ENCODE peak calls at places on chromosomes 1 and 21, in seven cellular contexts. W is mesendoderm, R is H9, C is neuronal stem cell, O is IMR-90, U is H1, T is mesenchymal stem cell. Q is an unnamed sample.

GRCh38 chr1:234734864-234735263 is 124.9 kb upstream of the IRF2BP2 start:
- DNase-seq in W (peak; percentile 63), R (no peak), C (no peak), O (no peak), U (no peak), T (no peak), Q (no peak)

GRCh38 chr21:38460171-38460742 is 38.0 kb downstream of the ERG start:
- DNase-seq in W (no peak), R (no peak), C (no peak), O (peak; percentile 12), U (no peak), T (peak; percentile 30), Q (no peak)

GRCh38 chr1:96367791-96368190 is 353.8 kb upstream of the PTBP2 start:
- DNase-seq in W (no peak), R (no peak), C (no peak), O (peak; percentile 57), U (no peak), T (no peak), Q (no peak)

GRCh38 chr21:29648710-29649240 is 291.0 kb downstream of the GRIK1 start:
- DNase-seq in W (no peak), R (no peak), C (no peak), O (no peak), U (no peak), T (no peak), Q (no peak)

GRCh38 chr1:156748670-156749428 is 2.6 kb downstream of the HDGF start:
- DNase-seq in W (peak; percentile 37), R (no peak), C (no peak), O (peak; percentile 63), U (no peak), T (peak; percentile 93), Q (peak; percentile 66)

GRCh38 chr1:207049974-207050391 is 1.0 kb downstream of the YOD1 start:
- DNase-seq in W (peak; percentile 63), R (no peak), C (peak; percentile 24), O (peak; percentile 53), U (no peak), T (peak; percentile 78), Q (peak; percentile 77)

GRCh38 chr1:86741947-86742572 is 37.7 kb downstream of the SH3GLB1 start:
- DNase-seq in W (peak; percentile 28), R (no peak), C (peak; percentile 11), O (peak; percentile 39), U (no peak), T (peak; percentile 51), Q (peak; percentile 64)

GRCh38 chr1:221470000-221470698 is 271.7 kb downstream of the DUSP10 start:
- DNase-seq in W (peak; percentile 28), R (no peak), C (no peak), O (peak; percentile 10), U (no peak), T (peak; percentile 64), Q (peak; percentile 94)

GRCh38 chr1:29708818-29709710 is 472.7 kb downstream of the PTPRU start:
- DNase-seq in W (peak; percentile 50), R (no peak), C (no peak), O (peak; percentile 81), U (no peak), T (peak; percentile 64), Q (no peak)

GRCh38 chr1:62493656-62494055 is 56.8 kb downstream of the USP1 start:
- DNase-seq in W (no peak), R (no peak), C (no peak), O (peak; percentile 45), U (no peak), T (no peak), Q (no peak)
- H3K9ac ChIP-seq in W (no peak overlapping the region), R (no peak overlapping the region), C (no peak overlapping the region), O (no peak overlapping the region), U (no peak overlapping the region), T (no peak overlapping the region), Q (no peak overlapping the region)

DNA sequence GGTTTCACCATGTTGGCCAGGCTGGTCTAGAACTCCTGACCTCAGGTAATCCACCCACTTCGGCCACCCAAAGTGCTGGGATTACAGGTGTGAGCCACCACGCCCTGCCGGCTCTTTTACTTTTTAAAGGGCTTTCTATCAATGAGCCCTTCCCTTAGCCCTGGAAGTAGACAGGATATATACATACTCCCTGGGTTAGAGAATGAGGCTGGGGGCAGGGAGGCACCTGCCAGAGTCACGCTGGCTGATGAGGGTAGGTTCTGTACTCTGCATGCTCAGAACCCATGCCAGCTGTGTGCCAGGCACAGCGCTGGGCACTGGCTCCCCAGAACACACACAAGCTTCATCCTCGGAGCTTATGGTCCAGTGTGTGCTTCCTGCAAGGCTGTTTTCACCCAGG is 113.6 kb upstream of the IPO9 start:
- DNase-seq in W (no peak), R (no peak), C (no peak), O (no peak), U (no peak), T (no peak), Q (no peak)
- H3K4me2 ChIP-seq in W (no peak overlapping the region), R (no peak overlapping the region), C (no peak overlapping the region), O (no peak overlapping the region), U (no peak overlapping the region), T (no peak overlapping the region), Q (no peak overlapping the region)

GRCh38 chr1:55854911-55855310 is 639.7 kb upstream of the USP24 start:
- DNase-seq in W (no peak), R (no peak), C (no peak), O (peak; percentile 54), U (no peak), T (no peak), Q (no peak)
- H2BK120ac ChIP-seq in W (no peak overlapping the region), R (no peak overlapping the region), C (no peak overlapping the region), O (peak overlapping the region; percentile 80), U (no peak overlapping the region), T (no peak overlapping the region), Q (no peak overlapping the region)

GRCh38 chr1:94109478-94109877 is 11.5 kb downstream of the ABCA4 start:
- DNase-seq in W (no peak), R (no peak), C (no peak), O (no peak), U (no peak), T (no peak), Q (no peak)
- H3K9ac ChIP-seq in W (no peak overlapping the region), R (no peak overlapping the region), C (no peak overlapping the region), O (no peak overlapping the region), U (no peak overlapping the region), T (no peak overlapping the region), Q (no peak overlapping the region)

DNA sequence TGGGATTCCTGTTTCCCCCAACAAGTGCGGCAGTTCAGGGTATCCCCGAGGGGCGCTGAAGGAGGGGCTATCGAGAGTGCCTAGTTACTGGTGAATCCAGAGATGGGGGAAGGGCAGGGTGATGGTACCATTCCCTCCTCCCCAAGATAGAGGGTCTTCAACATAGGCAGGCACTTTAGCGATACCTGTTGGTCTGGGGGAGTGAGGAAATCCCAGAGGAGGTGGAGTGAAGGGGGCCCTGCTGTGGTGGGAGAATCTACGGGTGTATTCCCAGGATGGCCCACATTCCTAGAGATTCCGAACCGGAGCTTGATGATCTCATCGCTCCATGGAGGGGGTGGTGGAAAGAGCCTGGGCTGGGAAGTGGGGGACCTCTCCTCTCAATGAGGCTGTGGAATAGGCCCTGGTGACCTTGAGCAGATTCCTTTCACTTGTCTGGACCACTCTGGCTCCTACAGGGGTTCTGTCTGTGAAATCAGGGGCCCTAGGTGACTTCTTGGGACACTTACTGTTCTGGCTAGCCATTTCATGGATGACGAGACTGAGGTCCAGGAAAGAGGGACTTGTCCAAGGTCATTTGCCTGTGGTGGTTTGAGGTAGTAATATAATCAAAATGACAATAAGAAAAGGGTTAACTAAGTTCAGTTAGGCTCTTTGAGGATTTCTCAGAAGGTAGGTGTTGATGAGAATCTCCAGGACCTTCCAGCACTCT is 52.7 kb upstream of the SYNC start:
- DNase-seq in W (peak; percentile 79), R (no peak), C (no peak), O (no peak), U (peak; percentile 54), T (no peak), Q (no peak)
- H3K4me2 ChIP-seq in W (peak overlapping the region; percentile 70), R (peak overlapping the region; percentile 100), C (peak overlapping the region; percentile 70), O (peak overlapping the region; percentile 53), U (peak overlapping the region; percentile 85), T (peak overlapping the region; percentile 78), Q (peak overlapping the region; percentile 76)

GRCh38 chr1:227915564-227916553 is 31.9 kb downstream of the WNT9A start:
- DNase-seq in W (peak; percentile 44), R (peak; percentile 59), C (no peak), O (no peak), U (no peak), T (no peak), Q (no peak)

GRCh38 chr1:227917081-227917950 is 30.4 kb downstream of the WNT9A start:
- DNase-seq in W (no peak), R (no peak), C (peak; percentile 61), O (no peak), U (no peak), T (no peak), Q (no peak)

GRCh38 chr1:227914801-227915563 is 32.8 kb downstream of the WNT9A start:
- DNase-seq in W (no peak), R (no peak), C (no peak), O (no peak), U (no peak), T (no peak), Q (no peak)

GRCh38 chr1:227918083-227918700 is 29.5 kb downstream of the WNT9A start:
- DNase-seq in W (no peak), R (no peak), C (no peak), O (no peak), U (no peak), T (no peak), Q (no peak)

DNA sequence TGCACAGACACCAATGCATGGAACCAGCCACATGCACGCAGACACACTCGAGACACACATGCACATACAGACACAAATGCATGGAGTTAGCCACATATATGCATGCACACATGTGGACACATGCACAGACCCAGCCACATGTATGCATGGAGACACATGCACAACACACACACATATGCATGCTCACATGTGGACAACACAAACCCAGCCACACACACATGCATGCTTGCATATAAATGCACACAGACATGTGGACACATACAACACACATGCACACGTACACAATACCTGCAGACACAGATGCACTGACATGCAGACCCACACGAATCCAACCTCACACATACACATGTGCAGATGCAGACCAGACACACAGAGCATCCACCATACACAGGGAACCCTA is 31.1 kb downstream of the WNT9A start:
- DNase-seq in W (no peak), R (no peak), C (no peak), O (no peak), U (no peak), T (no peak), Q (no peak)
- H2BK120ac ChIP-seq in W (no peak overlapping the region), R (no peak overlapping the region), C (no peak overlapping the region), O (no peak overlapping the region), U (peak overlapping the region; percentile 85), T (no peak overlapping the region), Q (no peak overlapping the region)

Q was measured in trophoblast cell.